ENCODE peak calls at places on chromosomes 16 and 17, in nine cellular contexts. One of them, this sample, is unnamed.

GRCh38 chr17:18932360-18933055 is 19.5 kb upstream of the SLC5A10 start:
- DNase-seq in cardiac fibroblast: no peak
- DNase-seq in left cardiac atrium: no peak
- DNase-seq in AG04450: no peak
- DNase-seq in GDM1: no peak
- DNase-seq in aorta: no peak
- DNase-seq in IMR-90: no peak
- DNase-seq in effector memory CD4-positive, alpha-beta T cell: no peak
- DNase-seq in stimulated activated CD4-positive, alpha-beta T cell treated with anti-CD3 and anti-CD28 coated beads, Interleukin-2, amount 100 ng/mL, for 24 hours: no peak
- DNase-seq in this sample: no peak

GRCh38 chr17:2701996-2702741 is 9.4 kb downstream of the CLUH start:
- DNase-seq in IMR-90: no peak
- DNase-seq in AG04450: no peak
- DNase-seq in GDM1: no peak
- DNase-seq in aorta: peak
- DNase-seq in left cardiac atrium: no peak
- DNase-seq in cardiac fibroblast: no peak
- DNase-seq in stimulated activated CD4-positive, alpha-beta T cell treated with anti-CD3 and anti-CD28 coated beads, Interleukin-2, amount 100 ng/mL, for 24 hours: no peak
- DNase-seq in effector memory CD4-positive, alpha-beta T cell: no peak
- DNase-seq in this sample: no peak

GRCh38 chr16:19095699-19096098 is 18.1 kb upstream of the ITPRIPL2 start:
- DNase-seq in IMR-90: no peak
- DNase-seq in GDM1: no peak
- DNase-seq in aorta: no peak
- DNase-seq in cardiac fibroblast: no peak
- DNase-seq in effector memory CD4-positive, alpha-beta T cell: no peak
- DNase-seq in left cardiac atrium: no peak
- DNase-seq in AG04450: no peak
- DNase-seq in stimulated activated CD4-positive, alpha-beta T cell treated with anti-CD3 and anti-CD28 coated beads, Interleukin-2, amount 100 ng/mL, for 24 hours: no peak
- DNase-seq in this sample: no peak

GRCh38 chr17:56426901-56427300 is 166.6 kb upstream of the NOG start:
- DNase-seq in stimulated activated CD4-positive, alpha-beta T cell treated with anti-CD3 and anti-CD28 coated beads, Interleukin-2, amount 100 ng/mL, for 24 hours: no peak
- DNase-seq in effector memory CD4-positive, alpha-beta T cell: no peak
- DNase-seq in cardiac fibroblast: no peak
- DNase-seq in aorta: no peak
- DNase-seq in AG04450: no peak
- DNase-seq in IMR-90: no peak
- DNase-seq in left cardiac atrium: no peak
- DNase-seq in GDM1: no peak
- DNase-seq in this sample: no peak

GRCh38 chr17:77445030-77445907 is 304.5 kb downstream of the SEC14L1 start:
- DNase-seq in IMR-90: peak
- DNase-seq in aorta: peak
- DNase-seq in cardiac fibroblast: peak
- DNase-seq in GDM1: peak
- DNase-seq in stimulated activated CD4-positive, alpha-beta T cell treated with anti-CD3 and anti-CD28 coated beads, Interleukin-2, amount 100 ng/mL, for 24 hours: peak
- DNase-seq in AG04450: no peak
- DNase-seq in left cardiac atrium: peak
- DNase-seq in effector memory CD4-positive, alpha-beta T cell: peak
- DNase-seq in this sample: no peak

GRCh38 chr17:64938925-64939474 is 19.7 kb upstream of the LRRC37A3 start:
- DNase-seq in effector memory CD4-positive, alpha-beta T cell: no peak
- DNase-seq in AG04450: no peak
- DNase-seq in GDM1: peak
- DNase-seq in aorta: peak
- DNase-seq in IMR-90: peak
- DNase-seq in cardiac fibroblast: peak
- DNase-seq in left cardiac atrium: peak
- DNase-seq in stimulated activated CD4-positive, alpha-beta T cell treated with anti-CD3 and anti-CD28 coated beads, Interleukin-2, amount 100 ng/mL, for 24 hours: peak
- DNase-seq in this sample: peak

GRCh38 chr17:72474243-72474642 is 353.4 kb downstream of the SOX9 start:
- DNase-seq in effector memory CD4-positive, alpha-beta T cell: no peak
- DNase-seq in AG04450: no peak
- DNase-seq in stimulated activated CD4-positive, alpha-beta T cell treated with anti-CD3 and anti-CD28 coated beads, Interleukin-2, amount 100 ng/mL, for 24 hours: no peak
- DNase-seq in GDM1: no peak
- DNase-seq in aorta: no peak
- DNase-seq in cardiac fibroblast: no peak
- DNase-seq in IMR-90: no peak
- DNase-seq in left cardiac atrium: no peak
- DNase-seq in this sample: no peak

GRCh38 chr17:76481091-76481655 is 13.8 kb downstream of the AANAT start:
- DNase-seq in IMR-90: no peak
- DNase-seq in aorta: no peak
- DNase-seq in AG04450: no peak
- DNase-seq in cardiac fibroblast: no peak
- DNase-seq in left cardiac atrium: no peak
- DNase-seq in effector memory CD4-positive, alpha-beta T cell: no peak
- DNase-seq in stimulated activated CD4-positive, alpha-beta T cell treated with anti-CD3 and anti-CD28 coated beads, Interleukin-2, amount 100 ng/mL, for 24 hours: no peak
- DNase-seq in GDM1: no peak
- DNase-seq in this sample: no peak

GRCh38 chr16:48206594-48207242 is 37.4 kb upstream of the LONP2 start:
- DNase-seq in cardiac fibroblast: peak
- DNase-seq in AG04450: no peak
- DNase-seq in left cardiac atrium: no peak
- DNase-seq in GDM1: no peak
- DNase-seq in stimulated activated CD4-positive, alpha-beta T cell treated with anti-CD3 and anti-CD28 coated beads, Interleukin-2, amount 100 ng/mL, for 24 hours: no peak
- DNase-seq in IMR-90: peak
- DNase-seq in effector memory CD4-positive, alpha-beta T cell: no peak
- DNase-seq in aorta: no peak
- DNase-seq in this sample: no peak

GRCh38 chr16:84552135-84552534 is 47.7 kb upstream of the MEAK7 start:
- DNase-seq in aorta: no peak
- DNase-seq in stimulated activated CD4-positive, alpha-beta T cell treated with anti-CD3 and anti-CD28 coated beads, Interleukin-2, amount 100 ng/mL, for 24 hours: no peak
- DNase-seq in IMR-90: no peak
- DNase-seq in cardiac fibroblast: no peak
- DNase-seq in GDM1: no peak
- DNase-seq in effector memory CD4-positive, alpha-beta T cell: no peak
- DNase-seq in left cardiac atrium: no peak
- DNase-seq in AG04450: no peak
- DNase-seq in this sample: no peak

GRCh38 chr16:1650131-1650530 is 27.9 kb upstream of the JPT2 start:
- DNase-seq in cardiac fibroblast: no peak
- DNase-seq in GDM1: no peak
- DNase-seq in effector memory CD4-positive, alpha-beta T cell: no peak
- DNase-seq in AG04450: no peak
- DNase-seq in stimulated activated CD4-positive, alpha-beta T cell treated with anti-CD3 and anti-CD28 coated beads, Interleukin-2, amount 100 ng/mL, for 24 hours: no peak
- DNase-seq in aorta: no peak
- DNase-seq in left cardiac atrium: no peak
- DNase-seq in IMR-90: no peak
- DNase-seq in this sample: no peak

GRCh38 chr16:59259074-59259963 is 525.2 kb upstream of the GOT2 start:
- DNase-seq in GDM1: no peak
- DNase-seq in left cardiac atrium: no peak
- DNase-seq in cardiac fibroblast: no peak
- DNase-seq in stimulated activated CD4-positive, alpha-beta T cell treated with anti-CD3 and anti-CD28 coated beads, Interleukin-2, amount 100 ng/mL, for 24 hours: no peak
- DNase-seq in effector memory CD4-positive, alpha-beta T cell: no peak
- DNase-seq in IMR-90: no peak
- DNase-seq in AG04450: no peak
- DNase-seq in aorta: no peak
- DNase-seq in this sample: no peak

GRCh38 chr17:59506907-59507726 is 58.3 kb upstream of the DHX40 start:
- DNase-seq in stimulated activated CD4-positive, alpha-beta T cell treated with anti-CD3 and anti-CD28 coated beads, Interleukin-2, amount 100 ng/mL, for 24 hours: no peak
- DNase-seq in aorta: no peak
- DNase-seq in GDM1: no peak
- DNase-seq in left cardiac atrium: no peak
- DNase-seq in AG04450: no peak
- DNase-seq in IMR-90: peak
- DNase-seq in cardiac fibroblast: peak
- DNase-seq in effector memory CD4-positive, alpha-beta T cell: no peak
- DNase-seq in this sample: no peak

GRCh38 chr16:68644303-68644702 is 807 bp upstream of the CDH3 start:
- DNase-seq in GDM1: no peak
- DNase-seq in effector memory CD4-positive, alpha-beta T cell: no peak
- DNase-seq in AG04450: no peak
- DNase-seq in aorta: no peak
- DNase-seq in left cardiac atrium: no peak
- DNase-seq in cardiac fibroblast: no peak
- DNase-seq in IMR-90: no peak
- DNase-seq in stimulated activated CD4-positive, alpha-beta T cell treated with anti-CD3 and anti-CD28 coated beads, Interleukin-2, amount 100 ng/mL, for 24 hours: no peak
- DNase-seq in this sample: no peak

GRCh38 chr17:44878627-44879221 is 20.5 kb downstream of the EFTUD2 start:
- DNase-seq in left cardiac atrium: no peak
- DNase-seq in stimulated activated CD4-positive, alpha-beta T cell treated with anti-CD3 and anti-CD28 coated beads, Interleukin-2, amount 100 ng/mL, for 24 hours: peak
- DNase-seq in GDM1: no peak
- DNase-seq in aorta: no peak
- DNase-seq in effector memory CD4-positive, alpha-beta T cell: no peak
- DNase-seq in AG04450: no peak
- DNase-seq in cardiac fibroblast: peak
- DNase-seq in IMR-90: peak
- DNase-seq in this sample: peak

GRCh38 chr17:9959377-9959981 is 54.4 kb upstream of the RCVRN start:
- DNase-seq in cardiac fibroblast: peak
- DNase-seq in AG04450: no peak
- DNase-seq in left cardiac atrium: no peak
- DNase-seq in aorta: peak
- DNase-seq in stimulated activated CD4-positive, alpha-beta T cell treated with anti-CD3 and anti-CD28 coated beads, Interleukin-2, amount 100 ng/mL, for 24 hours: peak
- DNase-seq in IMR-90: peak
- DNase-seq in GDM1: no peak
- DNase-seq in effector memory CD4-positive, alpha-beta T cell: no peak
- DNase-seq in this sample: no peak

GRCh38 chr17:61758430-61758829 is 104.9 kb downstream of the BRIP1 start:
- DNase-seq in GDM1: no peak
- DNase-seq in cardiac fibroblast: no peak
- DNase-seq in aorta: no peak
- DNase-seq in left cardiac atrium: no peak
- DNase-seq in effector memory CD4-positive, alpha-beta T cell: no peak
- DNase-seq in IMR-90: no peak
- DNase-seq in AG04450: no peak
- DNase-seq in stimulated activated CD4-positive, alpha-beta T cell treated with anti-CD3 and anti-CD28 coated beads, Interleukin-2, amount 100 ng/mL, for 24 hours: no peak
- DNase-seq in this sample: no peak

GRCh38 chr17:41710472-41711090 is 1.6 kb upstream of the GAST start:
- DNase-seq in stimulated activated CD4-positive, alpha-beta T cell treated with anti-CD3 and anti-CD28 coated beads, Interleukin-2, amount 100 ng/mL, for 24 hours: no peak
- DNase-seq in effector memory CD4-positive, alpha-beta T cell: no peak
- DNase-seq in GDM1: no peak
- DNase-seq in cardiac fibroblast: peak
- DNase-seq in left cardiac atrium: no peak
- DNase-seq in IMR-90: peak
- DNase-seq in aorta: no peak
- DNase-seq in AG04450: no peak
- DNase-seq in this sample: peak

GRCh38 chr17:38449364-38449763 is 21.1 kb downstream of the ARHGAP23 start:
- DNase-seq in cardiac fibroblast: peak
- DNase-seq in stimulated activated CD4-positive, alpha-beta T cell treated with anti-CD3 and anti-CD28 coated beads, Interleukin-2, amount 100 ng/mL, for 24 hours: no peak
- DNase-seq in IMR-90: no peak
- DNase-seq in effector memory CD4-positive, alpha-beta T cell: no peak
- DNase-seq in GDM1: no peak
- DNase-seq in AG04450: no peak
- DNase-seq in aorta: no peak
- DNase-seq in left cardiac atrium: no peak
- DNase-seq in this sample: no peak

This sample was measured in BE2C.